ENCODE peak calls at places on chromosomes 5 and 9, in four cellular contexts. V is RWPE2, G is A172, T is left ventricle myocardium inferior. I is an unnamed sample.
A peak's percentile ranks its signal among the peaks of the same experiment; 100 is the strongest.

GRCh38 chr5:1521671-1522600 is 1.8 kb downstream of the LPCAT1 start:
- DNase-seq in V (peak; percentile 81), G (peak; percentile 55), T (no peak), I (peak; percentile 79)

GRCh38 chr9:77534376-77535057 is 113.6 kb downstream of the GNA14 start:
- DNase-seq in V (no peak), G (no peak), T (no peak), I (no peak)

GRCh38 chr5:144405986-144406385 is 235.3 kb downstream of the KCTD16 start:
- DNase-seq in V (no peak), G (no peak), T (no peak), I (no peak)

GRCh38 chr9:88387733-88388202 is 476 bp upstream of the SPIN1 start:
- DNase-seq in V (peak; percentile 68), G (peak; percentile 48), T (peak; percentile 32), I (peak; percentile 20)

GRCh38 chr5:59798862-59799667 is 94.5 kb downstream of the PDE4D start:
- DNase-seq in V (no peak), G (peak; percentile 74), T (no peak), I (peak; percentile 61)

GRCh38 chr9:106797299-106797698 is 65.7 kb upstream of the ZNF462 start:
- DNase-seq in V (no peak), G (peak; percentile 30), T (no peak), I (no peak)

GRCh38 chr5:80835128-80835527 is 125.0 kb upstream of the RASGRF2 start:
- DNase-seq in V (no peak), G (no peak), T (no peak), I (no peak)

GRCh38 chr5:43649256-43649655 is 46.3 kb downstream of the NNT start:
- DNase-seq in V (no peak), G (no peak), T (no peak), I (no peak)

GRCh38 chr5:102481044-102481715 is 17.6 kb downstream of the SLCO6A1 start:
- DNase-seq in V (no peak), G (no peak), T (no peak), I (peak; percentile 35)

GRCh38 chr9:120928015-120928719 is 1.6 kb upstream of the TRAF1 start:
- DNase-seq in V (no peak), G (no peak), T (peak; percentile 46), I (no peak)

GRCh38 chr5:149775785-149776184 is 45.7 kb downstream of the PPARGC1B start:
- DNase-seq in V (no peak), G (no peak), T (no peak), I (no peak)

GRCh38 chr5:10323588-10324488 is 16.1 kb upstream of the CMBL start:
- DNase-seq in V (no peak), G (no peak), T (no peak), I (peak; percentile 39)

GRCh38 chr9:128251701-128252100 is 24.1 kb downstream of the GOLGA2 start:
- DNase-seq in V (no peak), G (peak; percentile 35), T (no peak), I (no peak)

GRCh38 chr9:130770093-130770492 is 65.0 kb upstream of the ABL1 start:
- DNase-seq in V (no peak), G (no peak), T (no peak), I (no peak)

GRCh38 chr9:27110181-27110580 is 1.2 kb downstream of the TEK start:
- DNase-seq in V (no peak), G (no peak), T (no peak), I (no peak)

GRCh38 chr9:117548556-117548955 is 133.7 kb upstream of the ASTN2 start:
- DNase-seq in V (no peak), G (no peak), T (no peak), I (no peak)

GRCh38 chr9:80085668-80086067 is 513.9 kb downstream of the TLE4 start:
- DNase-seq in V (no peak), G (peak; percentile 19), T (no peak), I (no peak)

I was measured in H4.